ENCODE peak calls at places on chromosomes 1 and 21, in six cellular contexts. One of them, this sample, is unnamed.

GRCh38 chr1:153535664-153536585 is at the start of gene S100A6:
- DNase-seq in Panc1: no peak
- DNase-seq in neural progenitor cell: no peak
- DNase-seq in progenitor cell of endocrine pancreas: no peak
- DNase-seq in D721Med: no peak
- DNase-seq in uterus: peak; percentile 92
- DNase-seq in this sample: no peak

GRCh38 chr1:71135571-71135970 is 54.7 kb upstream of the ZRANB2 start:
- DNase-seq in D721Med: no peak
- DNase-seq in uterus: no peak
- DNase-seq in progenitor cell of endocrine pancreas: no peak
- DNase-seq in neural progenitor cell: no peak
- DNase-seq in Panc1: no peak
- DNase-seq in this sample: no peak

GRCh38 chr1:235902638-235903542 is 36.2 kb upstream of the LYST start:
- DNase-seq in uterus: peak; percentile 40
- DNase-seq in D721Med: no peak
- DNase-seq in Panc1: peak; percentile 86
- DNase-seq in progenitor cell of endocrine pancreas: no peak
- DNase-seq in neural progenitor cell: no peak
- DNase-seq in this sample: no peak

GRCh38 chr1:31299365-31299764 is 2.5 kb downstream of the ZCCHC17 start:
- DNase-seq in uterus: no peak
- DNase-seq in progenitor cell of endocrine pancreas: no peak
- DNase-seq in neural progenitor cell: no peak
- DNase-seq in D721Med: no peak
- DNase-seq in Panc1: no peak
- DNase-seq in this sample: no peak

GRCh38 chr1:235441159-235441685 is 63.0 kb downstream of the B3GALNT2 start:
- DNase-seq in progenitor cell of endocrine pancreas: no peak
- DNase-seq in neural progenitor cell: no peak
- DNase-seq in D721Med: no peak
- DNase-seq in Panc1: no peak
- DNase-seq in uterus: no peak
- DNase-seq in this sample: no peak

GRCh38 chr1:186059311-186059710 is 315.7 kb downstream of the TPR start:
- DNase-seq in neural progenitor cell: no peak
- DNase-seq in D721Med: no peak
- DNase-seq in uterus: no peak
- DNase-seq in progenitor cell of endocrine pancreas: no peak
- DNase-seq in Panc1: no peak
- DNase-seq in this sample: no peak

GRCh38 chr21:25944082-25944481 is 209.3 kb downstream of the GABPA start:
- DNase-seq in D721Med: no peak
- DNase-seq in Panc1: no peak
- DNase-seq in uterus: no peak
- DNase-seq in neural progenitor cell: no peak
- DNase-seq in progenitor cell of endocrine pancreas: no peak
- DNase-seq in this sample: no peak

GRCh38 chr1:43834280-43835140 is 99.1 kb upstream of the ARTN start:
- DNase-seq in progenitor cell of endocrine pancreas: no peak
- DNase-seq in neural progenitor cell: peak; percentile 21
- DNase-seq in Panc1: no peak
- DNase-seq in uterus: no peak
- DNase-seq in D721Med: no peak
- DNase-seq in this sample: no peak

GRCh38 chr1:55310517-55310927 is 95.4 kb upstream of the USP24 start:
- DNase-seq in progenitor cell of endocrine pancreas: no peak
- DNase-seq in D721Med: no peak
- DNase-seq in Panc1: peak; percentile 70
- DNase-seq in uterus: no peak
- DNase-seq in neural progenitor cell: no peak
- DNase-seq in this sample: no peak

GRCh38 chr1:1334835-1335234 is 3.8 kb downstream of the TAS1R3 start:
- DNase-seq in uterus: no peak
- DNase-seq in D721Med: no peak
- DNase-seq in neural progenitor cell: peak; percentile 94
- DNase-seq in progenitor cell of endocrine pancreas: peak; percentile 41
- DNase-seq in Panc1: no peak
- DNase-seq in this sample: no peak

GRCh38 chr1:218073062-218073461 is 212.0 kb upstream of the RRP15 start:
- DNase-seq in progenitor cell of endocrine pancreas: no peak
- DNase-seq in D721Med: no peak
- DNase-seq in uterus: no peak
- DNase-seq in neural progenitor cell: no peak
- DNase-seq in Panc1: no peak
- DNase-seq in this sample: no peak

GRCh38 chr1:248872752-248873408 is 14.0 kb upstream of the ZNF692 start:
- DNase-seq in uterus: peak; percentile 70
- DNase-seq in progenitor cell of endocrine pancreas: peak; percentile 44
- DNase-seq in Panc1: peak; percentile 75
- DNase-seq in neural progenitor cell: peak; percentile 86
- DNase-seq in D721Med: no peak
- DNase-seq in this sample: no peak

GRCh38 chr1:51270751-51271150 is 34.7 kb downstream of the RNF11 start:
- DNase-seq in D721Med: no peak
- DNase-seq in neural progenitor cell: no peak
- DNase-seq in progenitor cell of endocrine pancreas: no peak
- DNase-seq in Panc1: no peak
- DNase-seq in uterus: no peak
- DNase-seq in this sample: no peak

GRCh38 chr1:230863449-230863848 is 4.9 kb downstream of the C1orf198 start:
- DNase-seq in neural progenitor cell: no peak
- DNase-seq in Panc1: no peak
- DNase-seq in uterus: no peak
- DNase-seq in progenitor cell of endocrine pancreas: no peak
- DNase-seq in D721Med: no peak
- DNase-seq in this sample: no peak

GRCh38 chr1:222606757-222607156 is 11.1 kb upstream of the MIA3 start:
- DNase-seq in Panc1: no peak
- DNase-seq in progenitor cell of endocrine pancreas: no peak
- DNase-seq in uterus: no peak
- DNase-seq in neural progenitor cell: no peak
- DNase-seq in D721Med: no peak
- DNase-seq in this sample: no peak

GRCh38 chr1:237570530-237570929 is 320.2 kb downstream of the ZP4 start:
- DNase-seq in progenitor cell of endocrine pancreas: no peak
- DNase-seq in Panc1: no peak
- DNase-seq in uterus: no peak
- DNase-seq in neural progenitor cell: no peak
- DNase-seq in D721Med: no peak
- DNase-seq in this sample: no peak

GRCh38 chr1:155186266-155186954 is 12.8 kb downstream of the TRIM46 start:
- DNase-seq in Panc1: no peak
- DNase-seq in D721Med: no peak
- DNase-seq in uterus: no peak
- DNase-seq in neural progenitor cell: no peak
- DNase-seq in progenitor cell of endocrine pancreas: no peak
- DNase-seq in this sample: no peak

GRCh38 chr1:27519341-27520258 is 29.6 kb upstream of the WASF2 start:
- DNase-seq in Panc1: no peak
- DNase-seq in progenitor cell of endocrine pancreas: no peak
- DNase-seq in uterus: no peak
- DNase-seq in neural progenitor cell: peak; percentile 81
- DNase-seq in D721Med: no peak
- DNase-seq in this sample: no peak

GRCh38 chr1:208604295-208604694 is 360.1 kb upstream of the PLXNA2 start:
- DNase-seq in Panc1: peak; percentile 39
- DNase-seq in neural progenitor cell: no peak
- DNase-seq in progenitor cell of endocrine pancreas: no peak
- DNase-seq in D721Med: no peak
- DNase-seq in uterus: no peak
- DNase-seq in this sample: no peak

GRCh38 chr21:34202553-34203332 is 129.4 kb downstream of the MRPS6 start:
- DNase-seq in neural progenitor cell: peak; percentile 73
- DNase-seq in progenitor cell of endocrine pancreas: peak; percentile 14
- DNase-seq in uterus: peak; percentile 60
- DNase-seq in Panc1: no peak
- DNase-seq in D721Med: no peak
- DNase-seq in this sample: no peak

GRCh38 chr1:34827341-34827941 is 32.1 kb downstream of the SMIM12 start:
- DNase-seq in progenitor cell of endocrine pancreas: no peak
- DNase-seq in uterus: no peak
- DNase-seq in D721Med: no peak
- DNase-seq in Panc1: no peak
- DNase-seq in neural progenitor cell: no peak
- DNase-seq in this sample: peak; percentile 62

GRCh38 chr1:179798864-179799516 is 55.9 kb downstream of the FAM163A start:
- DNase-seq in progenitor cell of endocrine pancreas: no peak
- DNase-seq in neural progenitor cell: no peak
- DNase-seq in D721Med: no peak
- DNase-seq in uterus: no peak
- DNase-seq in Panc1: no peak
- DNase-seq in this sample: no peak

GRCh38 chr21:26032263-26032662 is 138.3 kb downstream of the APP start:
- DNase-seq in progenitor cell of endocrine pancreas: no peak
- DNase-seq in neural progenitor cell: no peak
- DNase-seq in D721Med: no peak
- DNase-seq in uterus: no peak
- DNase-seq in Panc1: no peak
- DNase-seq in this sample: no peak

GRCh38 chr1:27106561-27107323 is 48.2 kb downstream of the SLC9A1 start:
- DNase-seq in uterus: no peak
- DNase-seq in Panc1: no peak
- DNase-seq in progenitor cell of endocrine pancreas: no peak
- DNase-seq in neural progenitor cell: no peak
- DNase-seq in D721Med: no peak
- DNase-seq in this sample: no peak

GRCh38 chr1:38138498-38139233 is 92.1 kb upstream of the POU3F1 start:
- DNase-seq in D721Med: no peak
- DNase-seq in progenitor cell of endocrine pancreas: no peak
- DNase-seq in Panc1: peak; percentile 77
- DNase-seq in neural progenitor cell: peak; percentile 48
- DNase-seq in uterus: peak; percentile 82
- DNase-seq in this sample: peak; percentile 89

GRCh38 chr1:74693473-74693872 is 19.9 kb upstream of the ERICH3 start:
- DNase-seq in Panc1: peak; percentile 25
- DNase-seq in progenitor cell of endocrine pancreas: no peak
- DNase-seq in uterus: no peak
- DNase-seq in D721Med: no peak
- DNase-seq in neural progenitor cell: no peak
- DNase-seq in this sample: no peak

GRCh38 chr1:43870306-43870705 is 63.3 kb upstream of the ARTN start:
- DNase-seq in progenitor cell of endocrine pancreas: no peak
- DNase-seq in uterus: no peak
- DNase-seq in Panc1: no peak
- DNase-seq in neural progenitor cell: no peak
- DNase-seq in D721Med: no peak
- DNase-seq in this sample: peak; percentile 70

GRCh38 chr1:109910123-109910962 is at the start of gene CSF1:
- DNase-seq in D721Med: peak; percentile 51
- DNase-seq in progenitor cell of endocrine pancreas: peak; percentile 23
- DNase-seq in uterus: peak; percentile 90
- DNase-seq in Panc1: no peak
- DNase-seq in neural progenitor cell: peak; percentile 81
- DNase-seq in this sample: peak; percentile 91

GRCh38 chr1:71521655-71522264 is 440.9 kb upstream of the ZRANB2 start:
- DNase-seq in progenitor cell of endocrine pancreas: no peak
- DNase-seq in neural progenitor cell: peak; percentile 45
- DNase-seq in uterus: no peak
- DNase-seq in D721Med: no peak
- DNase-seq in Panc1: peak; percentile 13
- DNase-seq in this sample: no peak

GRCh38 chr1:215682232-215682631 is 115.1 kb downstream of the KCTD3 start:
- DNase-seq in neural progenitor cell: no peak
- DNase-seq in uterus: no peak
- DNase-seq in Panc1: no peak
- DNase-seq in progenitor cell of endocrine pancreas: no peak
- DNase-seq in D721Med: no peak
- DNase-seq in this sample: no peak

GRCh38 chr1:100217834-100218233 is 31.8 kb downstream of the DBT start:
- DNase-seq in Panc1: no peak
- DNase-seq in neural progenitor cell: no peak
- DNase-seq in D721Med: no peak
- DNase-seq in uterus: no peak
- DNase-seq in progenitor cell of endocrine pancreas: no peak
- DNase-seq in this sample: no peak

DNA sequence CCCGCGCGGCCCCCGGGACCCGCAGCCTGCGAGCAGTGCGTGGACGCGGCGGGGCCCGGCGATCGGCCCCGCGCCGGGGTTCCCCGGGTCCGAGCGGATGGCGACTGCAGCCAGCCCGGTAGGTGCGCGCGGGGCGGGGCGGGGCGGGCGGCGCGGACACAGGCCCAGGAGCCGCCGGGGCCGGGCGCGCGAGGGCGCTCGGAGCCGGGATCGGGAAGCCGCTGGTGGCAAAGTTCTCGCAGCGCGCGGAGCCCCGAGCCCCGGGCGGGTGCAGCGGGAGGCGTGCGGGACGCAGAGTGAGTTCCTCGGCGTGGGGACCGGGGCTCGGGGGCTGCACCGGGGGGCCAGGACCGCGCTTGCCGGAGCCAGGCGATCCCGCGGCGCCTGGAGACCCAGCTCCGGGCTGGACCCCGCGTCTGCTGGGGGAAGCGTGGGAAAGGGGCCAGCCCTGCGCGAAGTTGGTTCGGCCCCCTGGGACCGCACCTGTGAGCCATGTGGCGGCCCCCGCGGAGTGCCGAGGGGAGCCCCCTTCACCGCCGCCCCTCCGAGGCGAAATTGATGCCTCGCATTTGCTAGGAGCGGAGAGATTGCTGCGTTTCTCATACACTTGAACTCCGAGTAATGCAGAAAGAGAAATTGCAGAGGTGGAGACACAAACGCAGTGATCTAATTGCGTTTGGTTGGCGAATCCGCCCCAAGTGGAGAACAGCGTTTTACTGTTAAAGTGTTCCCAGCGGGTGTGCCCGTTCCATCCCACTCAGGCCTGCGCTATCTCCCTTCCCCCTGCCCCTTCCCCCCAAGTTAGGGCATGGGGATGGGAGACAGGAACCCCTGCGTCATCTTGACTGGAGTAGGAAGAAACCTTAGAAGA is 228.9 kb upstream of the TMEM51 start:
- DNase-seq in Panc1: no peak
- DNase-seq in uterus: no peak
- DNase-seq in progenitor cell of endocrine pancreas: no peak
- DNase-seq in D721Med: no peak
- DNase-seq in neural progenitor cell: peak; percentile 65
- DNase-seq in this sample: peak; percentile 88
- TF ChIP-seq CTCF in Panc1: peak; percentile 71
- TF ChIP-seq CTCF in uterus: peak; percentile 28
- TF ChIP-seq CTCF in progenitor cell of endocrine pancreas: no peak
- TF ChIP-seq CTCF in D721Med: no peak
- TF ChIP-seq CTCF in neural progenitor cell: no peak
- TF ChIP-seq CTCF in this sample: peak; percentile 46

GRCh38 chr1:206581571-206581981 is 30.7 kb downstream of the EIF2D start:
- DNase-seq in D721Med: no peak
- DNase-seq in progenitor cell of endocrine pancreas: no peak
- DNase-seq in neural progenitor cell: no peak
- DNase-seq in uterus: no peak
- DNase-seq in Panc1: no peak
- DNase-seq in this sample: no peak
- TF ChIP-seq CTCF in D721Med: no peak
- TF ChIP-seq CTCF in progenitor cell of endocrine pancreas: no peak
- TF ChIP-seq CTCF in neural progenitor cell: no peak
- TF ChIP-seq CTCF in uterus: no peak
- TF ChIP-seq CTCF in Panc1: no peak
- TF ChIP-seq CTCF in this sample: no peak

GRCh38 chr1:63189677-63190076 is 132.7 kb upstream of the FOXD3 start:
- DNase-seq in uterus: no peak
- DNase-seq in progenitor cell of endocrine pancreas: no peak
- DNase-seq in D721Med: no peak
- DNase-seq in Panc1: no peak
- DNase-seq in neural progenitor cell: peak; percentile 36
- DNase-seq in this sample: no peak
- TF ChIP-seq CTCF in uterus: no peak
- TF ChIP-seq CTCF in progenitor cell of endocrine pancreas: peak; percentile 45
- TF ChIP-seq CTCF in D721Med: peak; percentile 28
- TF ChIP-seq CTCF in Panc1: peak; percentile 38
- TF ChIP-seq CTCF in neural progenitor cell: peak; percentile 55
- TF ChIP-seq CTCF in this sample: peak; percentile 26

GRCh38 chr1:226034482-226034881 is 28.0 kb upstream of the H3-3A start:
- DNase-seq in neural progenitor cell: no peak
- DNase-seq in progenitor cell of endocrine pancreas: no peak
- DNase-seq in D721Med: no peak
- DNase-seq in uterus: peak; percentile 74
- DNase-seq in Panc1: no peak
- DNase-seq in this sample: no peak
- TF ChIP-seq CTCF in neural progenitor cell: no peak
- TF ChIP-seq CTCF in progenitor cell of endocrine pancreas: no peak
- TF ChIP-seq CTCF in D721Med: no peak
- TF ChIP-seq CTCF in uterus: no peak
- TF ChIP-seq CTCF in Panc1: no peak
- TF ChIP-seq CTCF in this sample: no peak